ENCODE peak calls at places on chromosomes 7 and 10, in five cellular contexts. E, I, H, T and C are unnamed samples.
A peak's percentile ranks its signal among the peaks of the same experiment; 100 is the strongest.

GRCh38 chr10:15485684-15486316 is 114.7 kb upstream of the FAM171A1 start:
- DNase-seq in E (peak; percentile 83), I (peak; percentile 94), H (peak; percentile 10), T (peak; percentile 69), C (no peak)

GRCh38 chr10:67779455-67780205 is 58.4 kb downstream of the DNAJC12 start:
- DNase-seq in E (peak; percentile 73), I (peak; percentile 93), H (peak; percentile 64), T (peak; percentile 84), C (peak; percentile 43)

GRCh38 chr7:112745635-112746034 is 44.6 kb downstream of the TMEM168 start:
- DNase-seq in E (no peak), I (no peak), H (no peak), T (no peak), C (no peak)

GRCh38 chr7:130063036-130063435 is 7.3 kb upstream of the KLHDC10 start:
- DNase-seq in E (no peak), I (peak; percentile 59), H (peak; percentile 45), T (peak; percentile 29), C (peak; percentile 65)

GRCh38 chr10:70232859-70233108 is 445 bp downstream of the PPA1 start:
- DNase-seq in E (no peak), I (no peak), H (no peak), T (no peak), C (no peak)

GRCh38 chr7:1055084-1055450 is 10.7 kb downstream of the GPR146 start:
- DNase-seq in E (peak; percentile 65), I (peak; percentile 78), H (peak; percentile 63), T (no peak), C (peak; percentile 64)

GRCh38 chr10:77576007-77576367 is 61.6 kb downstream of the KCNMA1 start:
- DNase-seq in E (no peak), I (no peak), H (no peak), T (no peak), C (no peak)

GRCh38 chr10:81915517-81915916 is 40.5 kb downstream of the NRG3 start:
- DNase-seq in E (no peak), I (no peak), H (no peak), T (no peak), C (no peak)

GRCh38 chr10:78802866-78803265 is 265.9 kb upstream of the ZMIZ1 start:
- DNase-seq in E (peak; percentile 68), I (peak; percentile 67), H (no peak), T (no peak), C (no peak)

GRCh38 chr10:132766291-132766690 is 19.7 kb downstream of the NKX6-2 start:
- DNase-seq in E (no peak), I (no peak), H (no peak), T (no peak), C (no peak)

GRCh38 chr10:31754803-31755624 is 173.6 kb downstream of the ARHGAP12 start:
- DNase-seq in E (no peak), I (no peak), H (peak; percentile 88), T (no peak), C (no peak)

GRCh38 chr10:76874151-76874550 is 763.5 kb downstream of the KCNMA1 start:
- DNase-seq in E (peak; percentile 81), I (peak; percentile 5), H (peak; percentile 3), T (peak; percentile 46), C (no peak)

GRCh38 chr10:59177031-59177861 is 803 bp downstream of the PHYHIPL start:
- DNase-seq in E (no peak), I (peak; percentile 83), H (peak; percentile 2), T (peak; percentile 88), C (no peak)

GRCh38 chr7:140542226-140542625 is 62.9 kb upstream of the MKRN1 start:
- DNase-seq in E (peak; percentile 52), I (peak; percentile 87), H (no peak), T (peak; percentile 18), C (no peak)

GRCh38 chr10:24299587-24300258 is 90.8 kb downstream of the KIAA1217 start:
- DNase-seq in E (no peak), I (peak; percentile 37), H (no peak), T (peak; percentile 52), C (no peak)

GRCh38 chr7:593324-594115 is 73.9 kb upstream of the PDGFA start:
- DNase-seq in E (no peak), I (no peak), H (no peak), T (no peak), C (no peak)

GRCh38 chr7:29091121-29091601 is 55.2 kb downstream of the CPVL start:
- DNase-seq in E (no peak), I (peak; percentile 85), H (no peak), T (no peak), C (no peak)

GRCh38 chr10:33136271-33136670 is 178.2 kb upstream of the ITGB1 start:
- DNase-seq in E (no peak), I (peak; percentile 57), H (no peak), T (no peak), C (no peak)

GRCh38 chr7:139825666-139826290 is 3.3 kb upstream of the TBXAS1 start:
- DNase-seq in E (no peak), I (peak; percentile 49), H (no peak), T (peak; percentile 60), C (no peak)

GRCh38 chr10:84269773-84270172 is 24.9 kb downstream of the RGR start:
- DNase-seq in E (no peak), I (peak; percentile 36), H (no peak), T (peak; percentile 75), C (no peak)

GRCh38 chr10:59375990-59376389 is 13.6 kb upstream of the FAM13C start:
- DNase-seq in E (no peak), I (peak; percentile 73), H (no peak), T (peak; percentile 11), C (no peak)

GRCh38 chr7:17774248-17774647 is 166.0 kb downstream of the SNX13 start:
- DNase-seq in E (no peak), I (peak; percentile 75), H (no peak), T (peak; percentile 77), C (no peak)

GRCh38 chr10:49633327-49634045 is 19.6 kb downstream of the CHAT start:
- DNase-seq in E (no peak), I (no peak), H (no peak), T (no peak), C (no peak)

GRCh38 chr7:38558786-38559185 is 72.4 kb downstream of the AMPH start:
- DNase-seq in E (no peak), I (no peak), H (no peak), T (no peak), C (no peak)

GRCh38 chr10:58017719-58018367 is 249.9 kb downstream of the IPMK start:
- DNase-seq in E (no peak), I (peak; percentile 68), H (no peak), T (peak; percentile 83), C (no peak)

GRCh38 chr7:92709912-92710311 is 119.7 kb upstream of the FAM133B start:
- DNase-seq in E (no peak), I (no peak), H (no peak), T (no peak), C (no peak)

GRCh38 chr10:86653379-86653778 is 968 bp upstream of the OPN4 start:
- DNase-seq in E (no peak), I (no peak), H (no peak), T (no peak), C (no peak)

GRCh38 chr10:68861253-68861652 is 33.9 kb downstream of the STOX1 start:
- DNase-seq in E (no peak), I (no peak), H (no peak), T (peak; percentile 3), C (no peak)

GRCh38 chr7:36613214-36613613 is 111.1 kb downstream of the AOAH start:
- DNase-seq in E (no peak), I (no peak), H (no peak), T (no peak), C (no peak)

GRCh38 chr7:140512317-140513000 is 33.2 kb upstream of the MKRN1 start:
- DNase-seq in E (no peak), I (peak; percentile 12), H (peak; percentile 64), T (no peak), C (no peak)

GRCh38 chr7:77328669-77329068 is 87.5 kb downstream of the GSAP start:
- DNase-seq in E (no peak), I (peak; percentile 52), H (no peak), T (no peak), C (no peak)

GRCh38 chr10:3427316-3427715 is 254.7 kb upstream of the PITRM1 start:
- DNase-seq in E (no peak), I (no peak), H (no peak), T (no peak), C (no peak)
- TF ChIP-seq CTCF in E (no peak), I (no peak), H (no peak), T (no peak), C (no peak)

GRCh38 chr7:159098795-159099194 is 45.9 kb downstream of the VIPR2 start:
- DNase-seq in E (no peak), I (no peak), H (no peak), T (no peak), C (no peak)

GRCh38 chr7:159097661-159098423 is 46.8 kb downstream of the VIPR2 start:
- DNase-seq in E (no peak), I (no peak), H (no peak), T (no peak), C (no peak)

GRCh38 chr7:159099217-159099655 is 45.4 kb downstream of the VIPR2 start:
- DNase-seq in E (no peak), I (no peak), H (no peak), T (no peak), C (no peak)

GRCh38 chr7:159099711-159100231 is 44.9 kb downstream of the VIPR2 start:
- DNase-seq in E (no peak), I (no peak), H (no peak), T (no peak), C (no peak)

GRCh38 chr7:159098424-159098786 is 46.3 kb downstream of the VIPR2 start:
- DNase-seq in E (no peak), I (no peak), H (no peak), T (no peak), C (no peak)
- H3K27me3 ChIP-seq in E (no peaks in the 10 kb centered on the region), I (no peaks in the 10 kb centered on the region), H (no peaks in the 10 kb centered on the region), T (no peaks in the 10 kb centered on the region), C (no peaks in the 10 kb centered on the region)

DNA sequence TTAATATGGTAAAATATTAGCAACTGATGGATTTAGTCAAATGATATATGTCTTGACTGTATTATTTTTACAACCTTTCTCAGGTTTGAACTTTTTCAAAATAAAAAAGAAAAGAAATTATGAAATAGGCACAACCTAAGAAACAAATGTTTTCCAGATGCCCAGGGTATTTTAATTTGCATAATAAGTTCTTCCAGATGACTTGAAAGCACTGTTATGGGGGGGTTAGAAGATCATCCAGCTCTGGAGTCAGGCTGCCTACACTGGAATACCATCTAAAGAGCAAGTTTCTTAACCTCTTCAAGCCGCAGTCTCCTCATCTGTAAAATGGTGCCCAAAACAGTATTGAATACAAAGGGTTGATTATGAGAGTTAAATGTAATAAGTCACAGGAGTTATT is 32.1 kb downstream of the CREB3L2 start:
- DNase-seq in E (no peak), I (no peak), H (no peak), T (no peak), C (no peak)
- H3K27ac ChIP-seq in E (peak overlapping the region; percentile 79), I (no peak overlapping the region), H (peak overlapping the region; percentile 16), T (peak overlapping the region; percentile 83), C (no peak overlapping the region)

GRCh38 chr7:121562274-121562673 is 166.2 kb upstream of the FAM3C start:
- DNase-seq in E (no peak), I (peak; percentile 14), H (no peak), T (peak; percentile 40), C (no peak)

GRCh38 chr7:121557034-121557892 is 161.2 kb upstream of the FAM3C start:
- DNase-seq in E (no peak), I (no peak), H (no peak), T (peak; percentile 41), C (no peak)

GRCh38 chr7:121561717-121562116 is 165.6 kb upstream of the FAM3C start:
- DNase-seq in E (no peak), I (peak; percentile 20), H (no peak), T (no peak), C (no peak)

GRCh38 chr7:121558288-121558687 is 162.2 kb upstream of the FAM3C start:
- DNase-seq in E (no peak), I (no peak), H (no peak), T (no peak), C (no peak)

GRCh38 chr7:121563177-121563576 is 167.1 kb upstream of the FAM3C start:
- DNase-seq in E (no peak), I (no peak), H (no peak), T (no peak), C (no peak)
- TF ChIP-seq CTCF in E (no peak), I (peak; percentile 25), H (no peak), T (peak; percentile 59), C (no peak)